ENCODE peak calls at places on chromosomes 16 and 17, in five cellular contexts. S is GM03348; O is cardiac fibroblast; Q is effector memory CD4-positive, alpha-beta T cell; U is EL. J is an unnamed sample.

GRCh38 chr17:62705781-62706597 is 78.5 kb downstream of the MRC2 start:
- DNase-seq in O (peak; percentile 41), S (no peak), U (peak; percentile 51), Q (no peak), J (no peak)

GRCh38 chr16:70696952-70697600 is 11.2 kb upstream of the MTSS2 start:
- DNase-seq in Q (no peak), O (no peak), S (no peak), U (peak; percentile 88), J (no peak)

GRCh38 chr17:33016920-33017319 is 25.3 kb downstream of the SPACA3 start:
- DNase-seq in O (no peak), Q (no peak), S (no peak), U (no peak), J (no peak)

GRCh38 chr17:83191388-83192160 is 112.2 kb downstream of the METRNL start:
- DNase-seq in Q (no peak), S (no peak), O (no peak), U (no peak), J (no peak)

GRCh38 chr17:67569873-67570272 is 147.9 kb upstream of the NOL11 start:
- DNase-seq in Q (no peak), S (no peak), U (no peak), O (no peak), J (no peak)

GRCh38 chr17:80345321-80345720 is 69.6 kb upstream of the ENDOV start:
- DNase-seq in S (no peak), U (no peak), Q (no peak), O (no peak), J (no peak)

GRCh38 chr17:20916383-20916782 is 126.4 kb downstream of the USP22 start:
- DNase-seq in U (no peak), O (no peak), S (no peak), Q (no peak), J (no peak)

GRCh38 chr16:80909720-80910119 is 97.0 kb downstream of the CMC2 start:
- DNase-seq in S (no peak), U (no peak), Q (no peak), O (no peak), J (no peak)

GRCh38 chr17:47618416-47618815 is 31.3 kb upstream of the KPNB1 start:
- DNase-seq in O (peak; percentile 18), Q (no peak), S (no peak), U (peak; percentile 24), J (no peak)

GRCh38 chr17:15651583-15652110 is 32.1 kb upstream of the FBXW10B start:
- DNase-seq in Q (peak; percentile 2), S (peak; percentile 94), U (peak; percentile 100), O (peak; percentile 97), J (peak; percentile 92)

GRCh38 chr17:41307647-41308046 is 1.5 kb downstream of the KRTAP16-1 start:
- DNase-seq in O (no peak), U (no peak), S (no peak), Q (no peak), J (no peak)

GRCh38 chr16:57536306-57537193 is at the start of gene CCDC102A:
- DNase-seq in S (peak; percentile 84), O (no peak), Q (peak; percentile 49), U (peak; percentile 46), J (peak; percentile 60)

GRCh38 chr17:58694302-58694701 is 1.9 kb downstream of the RAD51C start:
- DNase-seq in U (no peak), O (no peak), Q (no peak), S (no peak), J (no peak)

GRCh38 chr16:84137287-84137686 is 7.7 kb downstream of the HSDL1 start:
- DNase-seq in Q (no peak), S (no peak), O (no peak), U (no peak), J (no peak)

GRCh38 chr17:48330386-48330785 is 99.6 kb downstream of the SKAP1 start:
- DNase-seq in Q (no peak), U (no peak), S (no peak), O (no peak), J (no peak)

GRCh38 chr16:29840240-29840639 is 20.0 kb downstream of the MVP start:
- DNase-seq in Q (no peak), S (no peak), U (no peak), O (no peak), J (no peak)

GRCh38 chr17:17535957-17536356 is 39.8 kb upstream of the RASD1 start:
- DNase-seq in Q (no peak), O (peak; percentile 42), U (peak; percentile 26), S (peak; percentile 37), J (no peak)

GRCh38 chr16:59259074-59259963 is 525.2 kb upstream of the GOT2 start:
- DNase-seq in O (no peak), Q (no peak), U (no peak), S (no peak), J (no peak)

GRCh38 chr16:63702981-63703590 is 1418.8 kb downstream of the CDH11 start:
- DNase-seq in U (no peak), Q (no peak), S (peak; percentile 4), O (no peak), J (no peak)

GRCh38 chr16:28985611-28986041 is 774 bp downstream of the LAT start:
- DNase-seq in Q (no peak), S (no peak), U (no peak), O (no peak), J (no peak)

GRCh38 chr16:23334950-23335349 is 32.8 kb downstream of the SCNN1B start:
- DNase-seq in U (no peak), S (no peak), O (no peak), Q (no peak), J (no peak)

GRCh38 chr17:17493249-17493985 is 2.8 kb downstream of the RASD1 start:
- DNase-seq in O (peak; percentile 29), S (no peak), U (no peak), Q (no peak), J (no peak)

GRCh38 chr17:31510273-31511175 is 119.0 kb downstream of the RAB11FIP4 start:
- DNase-seq in O (no peak), Q (no peak), S (no peak), U (no peak), J (no peak)

GRCh38 chr17:79628861-79629547 is 18.2 kb upstream of the RBFOX3 start:
- DNase-seq in Q (no peak), O (no peak), S (no peak), U (no peak), J (no peak)

GRCh38 chr17:32807577-32807976 is 69.3 kb downstream of the MYO1D start:
- DNase-seq in Q (no peak), S (no peak), O (no peak), U (no peak), J (no peak)

GRCh38 chr17:35684046-35684802 is 47.2 kb upstream of the RASL10B start:
- DNase-seq in Q (no peak), S (peak; percentile 59), U (peak; percentile 18), O (peak; percentile 18), J (no peak)

GRCh38 chr16:10514369-10515055 is 65.9 kb downstream of the EMP2 start:
- DNase-seq in O (peak; percentile 81), S (peak; percentile 60), Q (peak; percentile 29), U (peak; percentile 51), J (peak; percentile 55)